ENCODE peak calls at places on chromosomes 11 and 22, in nine cellular contexts. S is BE2C, H is right lobe of liver, R is hepatocyte, M is IMR-90, B is AG10803, E is heart right ventricle, W is psoas muscle, D is tibial nerve. I is an unnamed sample.

GRCh38 chr11:63849691-63850090 is 10.8 kb downstream of the MARK2 start:
- DNase-seq in S (no peak), H (no peak), R (no peak), M (no peak), B (no peak), E (no peak), W (no peak), D (no peak), I (no peak)

GRCh38 chr11:64306876-64307622 is 1.7 kb downstream of the ESRRA start:
- DNase-seq in S (no peak), H (peak), R (peak), M (no peak), B (peak), E (no peak), W (peak), D (no peak), I (no peak)

GRCh38 chr22:29524440-29525191 is 28.9 kb downstream of the THOC5 start:
- DNase-seq in S (peak), H (peak), R (peak), M (peak), B (peak), E (no peak), W (no peak), D (no peak), I (peak)

GRCh38 chr11:101438126-101438525 is 145.7 kb downstream of the TRPC6 start:
- DNase-seq in S (no peak), H (no peak), R (no peak), M (no peak), B (no peak), E (no peak), W (no peak), D (no peak), I (no peak)

GRCh38 chr22:37186228-37186996 is 1.6 kb downstream of the C1QTNF6 start:
- DNase-seq in S (no peak), H (peak), R (no peak), M (peak), B (peak), E (no peak), W (peak), D (no peak), I (peak)

GRCh38 chr22:22109693-22110466 is 127.3 kb upstream of the TOP3B start:
- DNase-seq in S (no peak), H (no peak), R (peak), M (no peak), B (no peak), E (no peak), W (no peak), D (no peak), I (no peak)

GRCh38 chr11:2772544-2773031 is 72.8 kb upstream of the KCNQ1OT1 start:
- DNase-seq in S (no peak), H (peak), R (no peak), M (peak), B (peak), E (no peak), W (no peak), D (peak), I (peak)

GRCh38 chr22:23715811-23716355 is 25.1 kb downstream of the RGL4 start:
- DNase-seq in S (no peak), H (no peak), R (no peak), M (no peak), B (no peak), E (no peak), W (no peak), D (no peak), I (no peak)

GRCh38 chr11:85109141-85109540 is 518.0 kb downstream of the DLG2 start:
- DNase-seq in S (no peak), H (no peak), R (no peak), M (no peak), B (no peak), E (no peak), W (no peak), D (no peak), I (no peak)

GRCh38 chr22:45320326-45320976 is 10.7 kb downstream of the FAM118A start:
- DNase-seq in S (no peak), H (no peak), R (no peak), M (peak), B (peak), E (no peak), W (peak), D (no peak), I (peak)

GRCh38 chr11:100827934-100828661 is 141.0 kb downstream of the ARHGAP42 start:
- DNase-seq in S (peak), H (no peak), R (peak), M (peak), B (no peak), E (no peak), W (no peak), D (no peak), I (peak)

GRCh38 chr22:29396126-29396525 is 7.8 kb upstream of the AP1B1 start:
- DNase-seq in S (no peak), H (no peak), R (no peak), M (no peak), B (no peak), E (no peak), W (no peak), D (no peak), I (no peak)

GRCh38 chr11:107679255-107680024 is 32.4 kb downstream of the SLN start:
- DNase-seq in S (no peak), H (no peak), R (no peak), M (no peak), B (no peak), E (no peak), W (no peak), D (no peak), I (no peak)

GRCh38 chr11:72606362-72607100 is 67.7 kb downstream of the PDE2A start:
- DNase-seq in S (no peak), H (no peak), R (no peak), M (no peak), B (no peak), E (no peak), W (no peak), D (no peak), I (no peak)

GRCh38 chr11:72607101-72607468 is 67.1 kb downstream of the PDE2A start:
- DNase-seq in S (no peak), H (no peak), R (no peak), M (no peak), B (no peak), E (no peak), W (no peak), D (no peak), I (no peak)

GRCh38 chr11:72607496-72607895 is 66.7 kb downstream of the PDE2A start:
- DNase-seq in S (no peak), H (no peak), R (no peak), M (no peak), B (no peak), E (no peak), W (no peak), D (no peak), I (no peak)

GRCh38 chr11:72609451-72609850 is 64.8 kb downstream of the PDE2A start:
- DNase-seq in S (no peak), H (no peak), R (no peak), M (no peak), B (no peak), E (no peak), W (no peak), D (no peak), I (no peak)

GRCh38 chr11:72609045-72609444 is 65.2 kb downstream of the PDE2A start:
- DNase-seq in S (no peak), H (no peak), R (no peak), M (peak), B (peak), E (no peak), W (no peak), D (no peak), I (peak)
- TF ChIP-seq CTCF in S (peak), H (peak), R (peak), M (peak), B (peak), E (peak), W (peak), D (peak), I (peak)

DNA sequence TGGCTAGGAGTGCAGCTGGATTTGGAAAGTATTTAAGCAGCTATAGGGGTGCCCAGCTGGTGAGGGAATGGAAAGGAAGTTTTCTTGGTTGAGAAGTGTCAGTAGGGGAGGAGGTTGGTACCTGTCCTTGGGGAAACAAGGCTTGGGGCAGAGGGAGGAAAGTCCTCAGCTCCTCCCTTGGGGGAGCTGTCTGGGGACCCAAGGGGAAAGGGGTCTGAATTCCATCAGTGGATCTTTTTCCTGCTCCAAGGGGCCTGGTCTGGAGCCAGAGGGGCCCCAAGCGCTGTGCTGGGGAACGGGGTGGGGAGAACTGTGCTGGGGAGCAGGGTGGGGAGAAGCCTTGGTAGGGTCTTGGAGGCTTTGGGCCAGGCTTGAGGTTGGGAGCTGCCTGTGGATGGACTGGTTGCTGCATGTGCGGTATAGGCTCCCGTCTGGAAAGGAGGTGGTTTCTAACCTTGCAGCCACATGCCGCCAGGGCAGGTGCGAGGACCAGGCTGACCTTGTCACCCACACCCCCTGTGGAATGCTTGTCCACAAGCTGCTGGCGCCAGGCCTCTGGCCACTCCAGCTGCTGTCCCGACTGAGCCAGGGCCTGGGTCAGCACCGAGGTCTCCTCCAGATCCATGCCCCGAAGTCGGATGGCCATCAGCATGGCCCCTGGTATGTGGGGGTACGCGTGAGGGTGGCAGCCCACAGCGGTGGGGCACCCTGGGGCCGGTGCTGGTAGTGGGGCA is 963 bp downstream of the TYMP start:
- DNase-seq in S (no peak), H (peak), R (no peak), M (no peak), B (no peak), E (no peak), W (no peak), D (no peak), I (no peak)
- H3K4me3 ChIP-seq in S (no peak), H (peak), R (no peak), M (no peak), B (peak), E (peak), W (peak), D (peak), I (peak)

GRCh38 chr11:17752144-17752543 is 17.6 kb downstream of the KCNC1 start:
- DNase-seq in S (no peak), H (no peak), R (no peak), M (no peak), B (no peak), E (peak), W (no peak), D (no peak), I (no peak)

GRCh38 chr11:17753641-17754040 is 19.1 kb downstream of the KCNC1 start:
- DNase-seq in S (no peak), H (no peak), R (no peak), M (no peak), B (no peak), E (no peak), W (peak), D (no peak), I (no peak)

GRCh38 chr11:17753153-17753552 is 18.6 kb downstream of the KCNC1 start:
- DNase-seq in S (no peak), H (no peak), R (no peak), M (no peak), B (no peak), E (peak), W (peak), D (no peak), I (no peak)

GRCh38 chr11:17751558-17751957 is 17.0 kb downstream of the KCNC1 start:
- DNase-seq in S (no peak), H (no peak), R (no peak), M (no peak), B (no peak), E (no peak), W (no peak), D (no peak), I (no peak)

DNA sequence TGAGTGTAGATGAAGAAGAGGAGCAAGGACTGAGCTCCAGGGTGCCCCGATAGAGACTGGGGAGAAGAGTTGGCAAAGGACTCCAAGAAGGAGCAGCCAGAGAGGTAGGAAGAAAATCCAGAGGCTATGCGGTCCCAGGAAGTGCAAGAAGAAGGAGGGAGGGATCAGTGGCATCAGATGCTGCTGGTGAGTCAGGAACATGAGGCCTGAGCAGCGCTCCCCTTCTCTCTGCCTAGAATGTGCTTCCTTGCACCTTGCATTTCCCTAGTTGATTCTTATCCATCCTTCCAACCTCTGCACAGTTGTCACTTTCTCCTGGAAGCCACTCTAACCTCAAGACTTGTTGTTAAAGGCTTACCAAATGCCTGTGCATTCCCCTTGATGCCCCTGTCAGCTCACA is 21.3 kb downstream of the KCNC1 start:
- DNase-seq in S (no peak), H (no peak), R (no peak), M (no peak), B (no peak), E (no peak), W (no peak), D (no peak), I (no peak)
- TF ChIP-seq CTCF in S (no peak), H (no peak), R (no peak), M (no peak), B (no peak), E (no peak), W (no peak), D (no peak), I (no peak)

GRCh38 chr11:95232666-95233065 is 1.7 kb upstream of the SESN3 start:
- DNase-seq in S (no peak), H (no peak), R (no peak), M (no peak), B (no peak), E (no peak), W (no peak), D (no peak), I (no peak)
- H3K4me3 ChIP-seq in S (no peak), H (peak), R (peak), M (no peak), B (peak), E (peak), W (peak), D (peak), I (peak)

DNA sequence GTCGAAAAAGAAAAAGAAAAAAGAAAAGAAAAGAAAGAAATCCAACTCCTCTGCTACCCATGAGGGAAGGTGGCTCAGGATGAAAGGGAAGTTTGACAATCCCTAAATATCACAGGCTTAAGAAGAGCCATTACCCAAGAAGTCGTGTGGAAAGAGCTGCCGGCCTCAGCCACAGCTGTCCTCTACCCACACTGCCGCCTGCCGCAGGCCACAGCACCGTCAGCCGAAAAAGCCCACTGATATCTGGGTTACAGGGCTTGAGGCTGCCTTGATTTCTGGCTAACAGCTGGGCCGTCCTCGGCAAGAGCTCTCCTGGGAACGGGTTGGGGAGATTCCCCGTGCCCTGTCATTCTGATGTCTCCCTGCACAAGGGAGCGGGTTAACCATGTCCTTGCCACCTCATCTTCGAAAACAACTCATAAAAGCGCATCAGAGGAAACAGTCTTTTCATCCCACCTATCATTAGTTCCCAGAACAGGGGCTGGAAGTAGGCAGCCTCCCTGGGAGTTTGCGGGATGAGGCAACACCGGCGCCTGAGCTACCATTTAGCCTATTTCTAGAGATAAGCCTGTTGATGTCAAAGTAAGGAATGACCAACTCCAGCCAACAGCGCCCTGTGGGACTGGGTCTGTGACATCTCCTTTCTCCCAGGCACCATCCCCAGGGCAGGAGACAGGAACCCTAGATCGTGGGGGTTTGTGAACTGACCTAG is 21.8 kb upstream of the SNX32 start:
- DNase-seq in S (no peak), H (no peak), R (no peak), M (no peak), B (no peak), E (no peak), W (no peak), D (no peak), I (peak)
- TF ChIP-seq CTCF in S (no peak), H (no peak), R (no peak), M (no peak), B (no peak), E (no peak), W (no peak), D (no peak), I (no peak)

GRCh38 chr11:125263268-125263790 is 98.8 kb downstream of the PKNOX2 start:
- DNase-seq in S (no peak), H (peak), R (peak), M (peak), B (peak), E (peak), W (peak), D (peak), I (peak)
- H3K4me3 ChIP-seq in S (no peak), H (no peak), R (no peak), M (no peak), B (no peak), E (peak), W (peak), D (peak), I (no peak)

I was measured in fibroblast of mammary gland.